ENCODE peak calls at places on chromosomes 6 and 20, in five cellular contexts. G is mesenchymal stem cell, O is fibroblast of lung, K is GM23248, Z is HepG2. J is an unnamed sample. For H3K4me1, the result is how much of the 10 kb centered on the place peaks cover.

GRCh38 chr6:154459513-154459912 is 51.0 kb downstream of the CNKSR3 start:
- DNase-seq in G (no peak), O (no peak), Z (no peak), K (no peak), J (no peak)

GRCh38 chr20:47956261-47956995 is 171.1 kb upstream of the SULF2 start:
- DNase-seq in G (no peak), Z (no peak), K (no peak), O (peak), J (no peak)

GRCh38 chr6:139330841-139331500 is 39.2 kb upstream of the TXLNB start:
- DNase-seq in O (peak), K (peak), Z (no peak), G (no peak), J (no peak)

GRCh38 chr6:106511274-106512047 is 117.8 kb downstream of the RTN4IP1 start:
- DNase-seq in G (peak), O (peak), Z (peak), K (peak), J (peak)

GRCh38 chr6:22149501-22150490 is 147.0 kb downstream of the PRL start:
- DNase-seq in O (peak), Z (no peak), K (no peak), G (peak), J (no peak)

GRCh38 chr6:109165392-109165964 is 70.2 kb downstream of the CEP57L1 start:
- DNase-seq in K (peak), Z (peak), G (peak), O (peak), J (peak)

GRCh38 chr6:87817226-87817625 is 115.2 kb upstream of the AKIRIN2 start:
- DNase-seq in K (peak), O (no peak), Z (no peak), G (no peak), J (no peak)

GRCh38 chr6:2855061-2855519 is 13.4 kb upstream of the SERPINB1 start:
- DNase-seq in Z (no peak), O (no peak), G (peak), K (no peak), J (no peak)

GRCh38 chr6:104632565-104632964 is 227.2 kb downstream of the HACE1 start:
- DNase-seq in K (no peak), Z (no peak), G (no peak), O (no peak), J (no peak)

GRCh38 chr6:139925894-139926641 is 551.6 kb upstream of the CITED2 start:
- DNase-seq in O (peak), Z (peak), G (peak), K (no peak), J (no peak)

GRCh38 chr6:82076855-82077254 is 170.7 kb downstream of the IBTK start:
- DNase-seq in O (no peak), G (no peak), Z (no peak), K (peak), J (peak)

GRCh38 chr6:169648617-169649016 is 53.2 kb downstream of the WDR27 start:
- DNase-seq in G (no peak), O (no peak), K (no peak), Z (no peak), J (no peak)

GRCh38 chr20:50744143-50744792 is 12.9 kb downstream of the PARD6B start:
- DNase-seq in K (peak), O (peak), G (peak), Z (peak), J (peak)

GRCh38 chr20:4092136-4092479 is 76.8 kb upstream of the RNF24 start:
- DNase-seq in O (no peak), Z (no peak), G (no peak), K (no peak), J (no peak)

GRCh38 chr6:148177589-148178233 is 164.9 kb upstream of the SASH1 start:
- DNase-seq in Z (peak), K (peak), O (peak), G (peak), J (peak)

GRCh38 chr6:13538084-13538483 is 36.3 kb upstream of the SIRT5 start:
- DNase-seq in Z (peak), G (peak), O (peak), K (peak), J (peak)

GRCh38 chr20:36498386-36499179 is 42.7 kb upstream of the MYL9 start:
- DNase-seq in K (no peak), O (no peak), G (no peak), Z (no peak), J (no peak)

GRCh38 chr6:33620158-33620583 is 951 bp upstream of the ITPR3 start:
- DNase-seq in G (peak), K (peak), O (no peak), Z (no peak), J (peak)

GRCh38 chr20:19338960-19339359 is 126.5 kb downstream of the SLC24A3 start:
- DNase-seq in Z (no peak), K (no peak), G (no peak), O (no peak), J (no peak)

GRCh38 chr6:14046476-14047068 is 71.0 kb upstream of the CD83 start:
- DNase-seq in G (peak), K (peak), O (peak), Z (peak), J (peak)

GRCh38 chr6:150959071-150959637 is 93.7 kb downstream of the MTHFD1L start:
- DNase-seq in Z (no peak), G (no peak), K (peak), O (no peak), J (no peak)

GRCh38 chr6:113854531-113855499 is 2.3 kb upstream of the MARCKS start:
- DNase-seq in Z (peak), G (peak), O (peak), K (peak), J (peak)

GRCh38 chr6:5303711-5304110 is 42.4 kb downstream of the FARS2 start:
- DNase-seq in G (no peak), O (no peak), K (no peak), Z (no peak), J (no peak)

GRCh38 chr20:53205046-53205445 is 232.9 kb downstream of the TSHZ2 start:
- DNase-seq in Z (no peak), G (no peak), K (no peak), O (no peak), J (no peak)

GRCh38 chr6:14059791-14060436 is 57.7 kb upstream of the CD83 start:
- DNase-seq in G (no peak), O (peak), Z (no peak), K (no peak), J (peak)

GRCh38 chr6:30097902-30098606 is 14.8 kb downstream of the TRIM31 start:
- DNase-seq in G (no peak), O (no peak), K (no peak), Z (no peak), J (no peak)

GRCh38 chr6:91304506-91304905 is 717.6 kb upstream of the MAP3K7 start:
- DNase-seq in K (no peak), G (peak), O (peak), Z (no peak), J (no peak)

GRCh38 chr6:18183736-18184135 is 28.5 kb downstream of the KDM1B start:
- DNase-seq in O (peak), Z (no peak), K (no peak), G (no peak), J (no peak)

GRCh38 chr6:26016326-26017275 is 54.0 kb downstream of the TRIM38 start:
- DNase-seq in K (peak), Z (no peak), O (peak), G (no peak), J (no peak)

GRCh38 chr20:25453035-25453810 is 45.8 kb downstream of the GINS1 start:
- DNase-seq in Z (no peak), G (no peak), O (peak), K (peak), J (peak)

GRCh38 chr6:81735756-81736380 is 16.6 kb downstream of the TENT5A start:
- DNase-seq in O (no peak), G (no peak), K (peak), Z (no peak), J (peak)

GRCh38 chr20:37907677-37908397 is 4.9 kb downstream of the VSTM2L start:
- DNase-seq in G (no peak), Z (no peak), O (no peak), K (peak), J (peak)

GRCh38 chr6:97864366-97864765 is 581.4 kb upstream of the MMS22L start:
- DNase-seq in Z (no peak), O (no peak), K (no peak), G (no peak), J (no peak)

GRCh38 chr6:95203153-95203754 is 374.1 kb upstream of the MANEA start:
- DNase-seq in G (peak), K (peak), Z (peak), O (peak), J (peak)

GRCh38 chr6:79731471-79731870 is 100.3 kb downstream of the SH3BGRL2 start:
- DNase-seq in Z (no peak), G (no peak), K (no peak), O (no peak), J (no peak)
- H2AFZ ChIP-seq in Z (no peak), G (no peak), K (no peak), O (no peak), J (no peak)

GRCh38 chr6:24902782-24903181 is 33.0 kb downstream of the RIPOR2 start:
- DNase-seq in G (peak), K (peak), O (peak), Z (no peak), J (peak)

GRCh38 chr6:24903681-24904080 is 32.1 kb downstream of the RIPOR2 start:
- DNase-seq in Z (no peak), O (no peak), G (no peak), K (no peak), J (no peak)

GRCh38 chr6:24899647-24900325 is 36.0 kb downstream of the RIPOR2 start:
- DNase-seq in K (no peak), O (no peak), Z (no peak), G (no peak), J (no peak)

GRCh38 chr6:24900917-24901697 is 34.7 kb downstream of the RIPOR2 start:
- DNase-seq in G (no peak), Z (no peak), K (no peak), O (no peak), J (no peak)

DNA sequence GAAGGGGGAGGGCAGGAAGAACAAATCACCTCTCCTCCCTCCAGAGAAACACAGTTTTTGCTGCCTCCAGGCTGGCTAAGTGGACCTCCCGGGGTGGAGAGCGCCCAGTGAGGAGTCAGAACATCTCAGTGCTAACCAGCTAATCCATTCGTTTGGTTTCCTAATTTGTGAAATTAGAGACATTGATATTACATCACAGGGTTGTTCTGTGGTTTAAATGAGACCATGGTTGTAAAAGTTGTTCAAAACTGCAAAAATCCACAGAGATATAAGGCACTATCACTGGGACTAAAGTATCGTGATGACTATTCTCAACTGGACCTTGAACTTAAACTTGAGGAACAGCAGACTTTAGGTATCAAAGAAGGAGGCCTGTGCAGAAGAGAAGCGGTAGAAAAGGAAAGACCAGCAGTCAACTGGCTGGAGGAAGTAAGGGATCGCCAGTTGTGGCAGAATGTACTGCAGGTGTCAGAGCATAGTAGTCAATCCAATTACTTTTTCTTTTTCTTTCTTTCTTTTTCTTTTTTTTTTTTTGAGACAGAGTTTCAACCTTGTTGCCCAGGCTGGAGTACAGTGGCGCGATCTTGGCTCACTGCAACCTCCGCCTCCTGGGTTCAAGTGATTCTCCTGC is 33.9 kb downstream of the RIPOR2 start:
- DNase-seq in O (no peak), G (no peak), Z (no peak), K (no peak), J (no peak)
- H3K4me1 ChIP-seq in O (under half), G (under half), Z (under half), K (under half), J (under half)

DNA sequence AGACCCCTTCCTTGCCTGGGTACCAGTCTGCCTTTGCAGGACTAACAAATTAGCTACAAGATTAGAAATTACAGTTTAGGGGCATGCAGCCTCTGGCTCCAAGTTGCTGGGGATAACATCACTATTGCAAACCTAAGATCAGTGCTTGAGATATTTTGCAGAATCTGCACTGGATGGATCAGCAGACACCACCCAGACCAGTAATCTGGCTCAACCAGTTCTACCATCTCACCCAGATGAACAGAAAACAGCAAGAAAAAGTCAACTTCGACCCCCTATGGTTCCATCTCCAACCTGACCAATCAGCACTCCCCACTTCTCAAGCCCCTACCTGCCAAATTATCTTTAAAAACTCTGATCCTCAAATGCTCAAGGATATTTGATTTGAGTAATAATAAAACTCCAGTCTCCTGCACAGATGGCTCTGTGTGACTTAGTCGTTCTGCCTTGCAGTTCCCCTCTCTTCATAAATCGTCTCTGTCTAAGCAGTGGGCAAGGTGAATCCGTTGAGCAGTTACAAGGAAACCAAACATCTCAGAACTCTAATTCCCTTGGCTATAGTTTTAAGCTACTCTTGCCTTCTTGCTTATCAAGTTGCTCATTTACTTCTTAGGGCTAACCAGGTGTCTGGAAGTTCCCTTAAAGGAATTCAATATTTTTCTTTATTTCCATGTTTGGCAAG is 16.1 kb upstream of the LMBRD1 start:
- DNase-seq in Z (no peak), G (no peak), K (no peak), O (no peak), J (peak)
- H2AFZ ChIP-seq in Z (no peak), G (no peak), K (peak), O (no peak), J (no peak)

GRCh38 chr6:122567034-122567433 is 43.2 kb upstream of the PKIB start:
- DNase-seq in K (no peak), G (no peak), Z (no peak), O (no peak), J (no peak)
- H3K4me1 ChIP-seq in K (under half), G (under half), Z (under half), O (under half), J (under half)

DNA sequence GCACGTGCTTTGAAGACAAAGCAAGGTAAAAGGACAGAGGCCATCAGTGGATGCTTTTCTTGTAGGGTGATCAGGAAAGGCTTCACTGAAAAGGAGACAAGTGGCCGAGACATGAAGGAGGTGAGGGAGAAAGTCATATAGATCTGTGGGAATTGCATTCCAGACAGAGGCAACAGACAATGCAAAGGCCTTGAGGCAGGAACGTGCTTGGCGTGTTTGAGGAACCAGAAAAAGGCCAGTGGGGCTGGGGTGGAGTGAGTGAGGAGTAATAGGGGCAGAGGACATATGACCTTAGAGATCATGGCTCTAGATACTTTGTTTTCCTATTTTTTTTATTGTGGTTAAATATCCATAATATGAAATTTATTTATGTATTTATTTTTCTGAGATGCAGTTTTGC is 10.5 kb upstream of the SALL4 start:
- DNase-seq in K (no peak), Z (no peak), G (no peak), O (no peak), J (no peak)
- H2AFZ ChIP-seq in K (no peak), Z (no peak), G (no peak), O (no peak), J (peak)

J was measured in PC-3.